ENCODE peak calls at places on chromosomes 6 and 20, in five cellular contexts. H is foreskin fibroblast, Y is AG04450, K is Calu3, U is lung. W is an unnamed sample.

GRCh38 chr20:64041781-64042771 is 6.1 kb downstream of the C20orf204 start:
- DNase-seq in U (no peak), H (peak; percentile 19), Y (no peak), K (no peak), W (no peak)

GRCh38 chr6:1383729-1384548 is 5.4 kb upstream of the FOXF2 start:
- DNase-seq in Y (no peak), H (peak; percentile 69), K (no peak), U (no peak), W (no peak)

GRCh38 chr20:51447097-51447764 is 95.3 kb downstream of the NFATC2 start:
- DNase-seq in Y (peak; percentile 91), K (peak; percentile 64), U (peak; percentile 63), H (peak; percentile 97), W (peak; percentile 66)

GRCh38 chr20:64102647-64103354 is 4.6 kb downstream of the NPBWR2 start:
- DNase-seq in U (no peak), K (no peak), H (no peak), Y (no peak), W (peak; percentile 4)

GRCh38 chr20:10741060-10741459 is 67.3 kb upstream of the JAG1 start:
- DNase-seq in H (peak; percentile 27), Y (no peak), K (no peak), U (no peak), W (no peak)

GRCh38 chr6:46549155-46549554 is 57.9 kb upstream of the RCAN2 start:
- DNase-seq in K (no peak), Y (no peak), U (no peak), H (no peak), W (no peak)

GRCh38 chr6:163585932-163586437 is 171.5 kb downstream of the QKI start:
- DNase-seq in K (peak; percentile 66), Y (peak; percentile 55), H (peak; percentile 93), U (peak; percentile 66), W (peak; percentile 93)

GRCh38 chr6:34680802-34681515 is 15.6 kb downstream of the ILRUN start:
- DNase-seq in K (peak; percentile 46), H (peak; percentile 60), Y (no peak), U (no peak), W (no peak)

GRCh38 chr6:36897629-36898028 is 11.9 kb downstream of the C6orf89 start:
- DNase-seq in U (no peak), K (no peak), H (peak; percentile 42), Y (no peak), W (no peak)

GRCh38 chr20:4181956-4182945 is 166.9 kb upstream of the RNF24 start:
- DNase-seq in H (no peak), Y (no peak), U (no peak), K (no peak), W (no peak)

GRCh38 chr6:125346143-125346925 is 44.6 kb upstream of the HDDC2 start:
- DNase-seq in Y (no peak), H (peak; percentile 5), U (no peak), K (no peak), W (no peak)

GRCh38 chr20:63500151-63500901 is 1.4 kb upstream of the EEF1A2 start:
- DNase-seq in K (no peak), U (no peak), Y (no peak), H (no peak), W (peak; percentile 73)

GRCh38 chr6:124877468-124877867 is 84.8 kb upstream of the RNF217 start:
- DNase-seq in H (no peak), K (no peak), Y (no peak), U (no peak), W (no peak)

DNA sequence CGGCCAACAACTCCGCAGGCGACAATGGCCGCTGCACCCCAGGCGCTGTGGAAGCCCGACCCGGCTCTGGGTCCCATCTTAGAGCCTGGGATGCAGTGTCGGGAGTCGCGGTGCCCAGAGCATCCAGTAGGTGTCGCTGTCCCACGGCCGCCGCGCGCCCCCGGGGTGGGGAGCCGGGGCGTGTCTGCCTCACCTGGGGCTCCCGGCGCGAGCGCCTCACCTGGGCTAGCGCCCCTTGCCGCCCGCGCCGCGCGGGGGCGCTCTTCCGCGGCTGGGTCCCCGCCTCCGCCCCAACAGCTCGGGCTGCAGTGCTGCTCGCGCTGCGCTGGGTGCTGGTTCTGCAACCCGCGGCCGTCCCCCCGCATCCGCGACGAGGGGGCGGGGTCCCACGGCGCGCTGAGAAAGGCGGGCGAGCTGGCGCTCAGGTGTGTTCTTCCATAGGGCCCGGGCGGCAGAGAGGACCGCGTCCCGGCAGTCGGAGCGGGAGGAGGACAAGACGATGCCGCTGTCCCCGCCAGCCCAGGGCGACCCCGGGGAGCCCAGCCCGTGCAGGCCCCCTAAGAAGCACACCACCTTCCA is at the start of gene CRYBG1:
- DNase-seq in K (peak; percentile 96), Y (no peak), U (peak; percentile 69), H (peak; percentile 57), W (no peak)
- TF ChIP-seq CTCF in K (peak; percentile 97), Y (peak; percentile 76), U (peak; percentile 51), H (peak; percentile 62), W (peak; percentile 73)

DNA sequence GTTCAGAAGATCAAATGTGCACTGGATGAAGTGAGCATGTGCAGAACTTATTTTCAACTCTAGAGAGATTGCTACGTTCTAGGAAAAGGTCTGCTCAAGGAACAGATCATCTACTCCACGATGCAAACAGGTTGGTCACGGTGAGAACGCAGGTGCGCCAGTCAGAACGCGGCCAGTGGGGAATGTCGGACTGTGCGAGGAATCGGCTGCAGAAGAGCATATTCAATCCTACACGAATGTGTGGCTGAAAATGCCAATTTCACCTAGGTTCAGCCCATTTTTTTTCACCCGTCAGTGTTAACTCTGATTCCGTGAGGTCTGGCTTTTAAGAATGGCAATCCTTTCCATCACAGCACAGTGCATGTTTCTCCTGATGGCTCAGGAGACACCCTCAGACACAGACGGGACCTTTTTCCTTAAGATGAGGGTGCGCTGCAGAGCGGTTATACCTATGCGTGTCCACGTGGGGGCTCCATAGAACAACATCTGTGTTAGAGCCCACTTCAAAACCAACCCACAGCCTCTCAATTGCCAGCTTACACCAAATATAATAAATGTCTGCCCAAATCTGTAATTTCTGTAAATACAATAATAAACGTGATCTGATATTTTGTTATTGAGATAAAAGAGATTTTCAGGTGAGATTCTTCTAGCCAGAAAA is 250.4 kb downstream of the FOXA2 start:
- DNase-seq in Y (peak; percentile 6), K (peak; percentile 42), H (peak; percentile 49), U (peak; percentile 54), W (peak; percentile 27)
- TF ChIP-seq CTCF in Y (peak; percentile 74), K (no peak), H (peak; percentile 65), U (peak; percentile 33), W (peak; percentile 66)

DNA sequence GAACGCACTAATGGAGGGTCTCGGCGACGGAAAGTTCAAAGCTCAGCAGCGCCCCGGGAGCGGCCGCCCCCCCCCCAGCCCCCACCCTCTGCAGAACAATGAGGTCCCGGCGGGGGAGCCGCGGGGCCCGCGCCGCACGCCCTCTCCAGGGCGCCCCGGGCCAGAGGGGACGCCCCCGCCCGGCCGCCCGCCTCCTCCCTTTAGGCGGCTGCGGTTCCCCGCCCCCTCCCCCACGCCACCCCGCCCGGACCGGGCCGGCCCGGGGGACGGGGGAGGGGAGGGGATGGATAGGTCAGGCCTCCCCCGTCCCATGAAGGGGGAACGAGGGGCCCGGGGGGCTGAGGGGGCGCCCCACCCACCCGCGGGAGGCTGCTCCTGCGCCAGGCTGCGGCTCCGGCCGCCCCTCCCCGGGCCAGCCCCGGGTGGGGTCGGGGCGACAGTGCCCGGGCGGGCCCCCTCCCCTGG is 1.5 kb downstream of the NOL4L start:
- DNase-seq in Y (no peak), K (no peak), U (no peak), H (no peak), W (no peak)
- TF ChIP-seq CTCF in Y (no peak), K (no peak), U (no peak), H (no peak), W (no peak)

DNA sequence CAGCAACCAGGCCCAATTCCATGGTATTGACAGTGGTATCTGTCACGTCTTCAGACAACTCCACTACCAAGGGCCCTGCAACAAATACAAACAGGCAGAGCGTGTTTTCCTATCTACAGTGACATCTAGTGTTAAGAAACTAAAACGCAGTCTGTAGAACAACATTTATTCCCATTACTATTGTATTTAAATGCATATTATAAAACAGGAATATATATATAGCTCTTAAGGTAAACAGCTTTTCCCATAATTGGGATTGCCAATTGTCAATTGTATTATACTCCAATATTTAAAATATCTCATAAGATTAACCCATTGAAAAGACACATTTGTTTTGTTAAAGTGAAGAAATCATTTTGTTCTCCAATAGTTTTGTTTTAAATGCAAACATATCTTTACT is 97.2 kb downstream of the KIF16B start:
- DNase-seq in U (no peak), K (no peak), Y (no peak), H (peak; percentile 73), W (no peak)
- TF ChIP-seq CTCF in U (peak; percentile 25), K (no peak), Y (peak; percentile 66), H (peak; percentile 46), W (peak; percentile 60)